ENCODE peak calls at places on chromosomes 6 and 20, in seven cellular contexts. One of them, this sample, is unnamed.

GRCh38 chr6:29828471-29828797 is 809 bp downstream of the HLA-G start:
- DNase-seq in ELR: no peak
- DNase-seq in Right ventricle myocardium superior: no peak
- DNase-seq in hippocampal formation: no peak
- DNase-seq in fibroblast of lung: no peak
- DNase-seq in CD4-positive, alpha-beta T cell: peak
- DNase-seq in left lung: no peak
- DNase-seq in this sample: peak

GRCh38 chr20:61558726-61559125 is 306.7 kb downstream of the CDH4 start:
- DNase-seq in ELR: peak
- DNase-seq in Right ventricle myocardium superior: no peak
- DNase-seq in hippocampal formation: no peak
- DNase-seq in fibroblast of lung: peak
- DNase-seq in CD4-positive, alpha-beta T cell: no peak
- DNase-seq in left lung: no peak
- DNase-seq in this sample: peak

GRCh38 chr6:38239719-38240451 is 399.8 kb downstream of the BTBD9 start:
- DNase-seq in ELR: peak
- DNase-seq in Right ventricle myocardium superior: no peak
- DNase-seq in hippocampal formation: no peak
- DNase-seq in fibroblast of lung: peak
- DNase-seq in CD4-positive, alpha-beta T cell: no peak
- DNase-seq in left lung: no peak
- DNase-seq in this sample: peak

GRCh38 chr20:21519136-21519584 is 5.3 kb upstream of the NKX2-2 start:
- DNase-seq in ELR: no peak
- DNase-seq in Right ventricle myocardium superior: no peak
- DNase-seq in hippocampal formation: no peak
- DNase-seq in fibroblast of lung: no peak
- DNase-seq in CD4-positive, alpha-beta T cell: no peak
- DNase-seq in left lung: no peak
- DNase-seq in this sample: no peak

GRCh38 chr6:95431637-95432228 is 145.6 kb upstream of the MANEA start:
- DNase-seq in ELR: peak
- DNase-seq in Right ventricle myocardium superior: no peak
- DNase-seq in hippocampal formation: peak
- DNase-seq in fibroblast of lung: peak
- DNase-seq in CD4-positive, alpha-beta T cell: peak
- DNase-seq in left lung: no peak
- DNase-seq in this sample: peak

GRCh38 chr20:44143896-44144295 is 43.1 kb downstream of the JPH2 start:
- DNase-seq in ELR: no peak
- DNase-seq in Right ventricle myocardium superior: no peak
- DNase-seq in hippocampal formation: no peak
- DNase-seq in fibroblast of lung: no peak
- DNase-seq in CD4-positive, alpha-beta T cell: no peak
- DNase-seq in left lung: no peak
- DNase-seq in this sample: no peak

GRCh38 chr20:46583411-46584214 is 33.2 kb upstream of the OCSTAMP start:
- DNase-seq in ELR: no peak
- DNase-seq in Right ventricle myocardium superior: no peak
- DNase-seq in hippocampal formation: no peak
- DNase-seq in fibroblast of lung: no peak
- DNase-seq in CD4-positive, alpha-beta T cell: no peak
- DNase-seq in left lung: no peak
- DNase-seq in this sample: no peak

GRCh38 chr6:13235339-13235738 is 93.0 kb downstream of the TBC1D7 start:
- DNase-seq in ELR: no peak
- DNase-seq in Right ventricle myocardium superior: no peak
- DNase-seq in hippocampal formation: no peak
- DNase-seq in fibroblast of lung: no peak
- DNase-seq in CD4-positive, alpha-beta T cell: no peak
- DNase-seq in left lung: no peak
- DNase-seq in this sample: no peak